ENCODE peak calls at places on chromosome 5, in six cellular contexts. One of them, this sample, is unnamed.

GRCh38 chr5:6633469-6634326 is 458 bp downstream of the SRD5A1 start:
- DNase-seq in AG04450: no peak
- DNase-seq in IMR-90: peak; percentile 22
- DNase-seq in colonic mucosa: peak; percentile 45
- DNase-seq in upper lobe of right lung: no peak
- DNase-seq in CD8-positive, alpha-beta T cell: no peak
- DNase-seq in this sample: no peak

GRCh38 chr5:92002875-92003274 is 619.8 kb upstream of the ARRDC3 start:
- DNase-seq in CD8-positive, alpha-beta T cell: no peak
- DNase-seq in IMR-90: peak; percentile 72
- DNase-seq in AG04450: peak; percentile 15
- DNase-seq in upper lobe of right lung: no peak
- DNase-seq in colonic mucosa: no peak
- DNase-seq in this sample: no peak

GRCh38 chr5:120539471-120539870 is 75.4 kb downstream of the PRR16 start:
- DNase-seq in IMR-90: no peak
- DNase-seq in CD8-positive, alpha-beta T cell: no peak
- DNase-seq in upper lobe of right lung: no peak
- DNase-seq in colonic mucosa: no peak
- DNase-seq in AG04450: no peak
- DNase-seq in this sample: no peak

GRCh38 chr5:153516503-153516902 is 26.0 kb downstream of the GRIA1 start:
- DNase-seq in colonic mucosa: no peak
- DNase-seq in upper lobe of right lung: no peak
- DNase-seq in AG04450: no peak
- DNase-seq in IMR-90: no peak
- DNase-seq in CD8-positive, alpha-beta T cell: no peak
- DNase-seq in this sample: no peak

GRCh38 chr5:15615859-15616258 is 115.9 kb downstream of the FBXL7 start:
- DNase-seq in AG04450: no peak
- DNase-seq in colonic mucosa: no peak
- DNase-seq in upper lobe of right lung: no peak
- DNase-seq in CD8-positive, alpha-beta T cell: no peak
- DNase-seq in IMR-90: peak; percentile 20
- DNase-seq in this sample: no peak

GRCh38 chr5:124744170-124744911 is 2.1 kb downstream of the ZNF608 start:
- DNase-seq in upper lobe of right lung: peak; percentile 78
- DNase-seq in colonic mucosa: peak; percentile 78
- DNase-seq in AG04450: no peak
- DNase-seq in CD8-positive, alpha-beta T cell: no peak
- DNase-seq in IMR-90: peak; percentile 27
- DNase-seq in this sample: peak; percentile 61

GRCh38 chr5:132003170-132003744 is 8.2 kb downstream of the ACSL6 start:
- DNase-seq in CD8-positive, alpha-beta T cell: no peak
- DNase-seq in upper lobe of right lung: peak; percentile 57
- DNase-seq in colonic mucosa: no peak
- DNase-seq in AG04450: no peak
- DNase-seq in IMR-90: peak; percentile 5
- DNase-seq in this sample: peak; percentile 38

GRCh38 chr5:132009706-132010405 is 1.6 kb downstream of the ACSL6 start:
- DNase-seq in colonic mucosa: no peak
- DNase-seq in upper lobe of right lung: peak; percentile 33
- DNase-seq in AG04450: no peak
- DNase-seq in IMR-90: no peak
- DNase-seq in CD8-positive, alpha-beta T cell: no peak
- DNase-seq in this sample: peak; percentile 3

GRCh38 chr5:163889369-163889768 is 383.9 kb downstream of the MAT2B start:
- DNase-seq in AG04450: peak; percentile 67
- DNase-seq in CD8-positive, alpha-beta T cell: no peak
- DNase-seq in colonic mucosa: no peak
- DNase-seq in upper lobe of right lung: no peak
- DNase-seq in IMR-90: peak; percentile 88
- DNase-seq in this sample: no peak

GRCh38 chr5:74094096-74094778 is 468.2 kb downstream of the ARHGEF28 start:
- DNase-seq in CD8-positive, alpha-beta T cell: no peak
- DNase-seq in colonic mucosa: no peak
- DNase-seq in AG04450: no peak
- DNase-seq in IMR-90: no peak
- DNase-seq in upper lobe of right lung: no peak
- DNase-seq in this sample: no peak

GRCh38 chr5:95759634-95760033 is 28.5 kb downstream of the RHOBTB3 start:
- DNase-seq in IMR-90: peak; percentile 64
- DNase-seq in CD8-positive, alpha-beta T cell: no peak
- DNase-seq in upper lobe of right lung: no peak
- DNase-seq in colonic mucosa: peak; percentile 32
- DNase-seq in AG04450: peak; percentile 32
- DNase-seq in this sample: no peak

GRCh38 chr5:73706963-73707362 is 81.0 kb downstream of the ARHGEF28 start:
- DNase-seq in colonic mucosa: no peak
- DNase-seq in CD8-positive, alpha-beta T cell: no peak
- DNase-seq in upper lobe of right lung: no peak
- DNase-seq in AG04450: no peak
- DNase-seq in IMR-90: peak; percentile 4
- DNase-seq in this sample: no peak

GRCh38 chr5:15640116-15640515 is 140.1 kb downstream of the FBXL7 start:
- DNase-seq in CD8-positive, alpha-beta T cell: no peak
- DNase-seq in colonic mucosa: no peak
- DNase-seq in AG04450: no peak
- DNase-seq in upper lobe of right lung: no peak
- DNase-seq in IMR-90: no peak
- DNase-seq in this sample: no peak

GRCh38 chr5:73791389-73791788 is 165.4 kb downstream of the ARHGEF28 start:
- DNase-seq in AG04450: no peak
- DNase-seq in CD8-positive, alpha-beta T cell: no peak
- DNase-seq in IMR-90: no peak
- DNase-seq in upper lobe of right lung: no peak
- DNase-seq in colonic mucosa: no peak
- DNase-seq in this sample: no peak

GRCh38 chr5:39584921-39585320 is 160.1 kb upstream of the DAB2 start:
- DNase-seq in IMR-90: peak; percentile 21
- DNase-seq in CD8-positive, alpha-beta T cell: no peak
- DNase-seq in upper lobe of right lung: no peak
- DNase-seq in colonic mucosa: no peak
- DNase-seq in AG04450: no peak
- DNase-seq in this sample: no peak

GRCh38 chr5:8340739-8341344 is 471.9 kb downstream of the MTRR start:
- DNase-seq in AG04450: no peak
- DNase-seq in IMR-90: peak; percentile 23
- DNase-seq in colonic mucosa: no peak
- DNase-seq in upper lobe of right lung: no peak
- DNase-seq in CD8-positive, alpha-beta T cell: no peak
- DNase-seq in this sample: no peak
- TF ChIP-seq CTCF in AG04450: peak; percentile 76
- TF ChIP-seq CTCF in IMR-90: peak; percentile 62
- TF ChIP-seq CTCF in colonic mucosa: peak; percentile 39
- TF ChIP-seq CTCF in upper lobe of right lung: peak; percentile 50
- TF ChIP-seq CTCF in CD8-positive, alpha-beta T cell: no peak
- TF ChIP-seq CTCF in this sample: peak; percentile 45

GRCh38 chr5:136042156-136042555 is 13.4 kb downstream of the TGFBI start:
- DNase-seq in IMR-90: no peak
- DNase-seq in colonic mucosa: no peak
- DNase-seq in AG04450: no peak
- DNase-seq in CD8-positive, alpha-beta T cell: no peak
- DNase-seq in upper lobe of right lung: no peak
- DNase-seq in this sample: no peak
- H3K27ac ChIP-seq in IMR-90: no peak overlapping the region
- H3K27ac ChIP-seq in colonic mucosa: no peak overlapping the region
- H3K27ac ChIP-seq in AG04450: no peak overlapping the region
- H3K27ac ChIP-seq in CD8-positive, alpha-beta T cell: no peak overlapping the region
- H3K27ac ChIP-seq in upper lobe of right lung: no peak overlapping the region
- H3K27ac ChIP-seq in this sample: no peak overlapping the region

GRCh38 chr5:140151068-140151718 is 23.8 kb upstream of the CYSTM1 start:
- DNase-seq in upper lobe of right lung: no peak
- DNase-seq in IMR-90: no peak
- DNase-seq in AG04450: no peak
- DNase-seq in colonic mucosa: peak; percentile 45
- DNase-seq in CD8-positive, alpha-beta T cell: no peak
- DNase-seq in this sample: no peak

GRCh38 chr5:140153905-140154304 is 21.1 kb upstream of the CYSTM1 start:
- DNase-seq in colonic mucosa: no peak
- DNase-seq in AG04450: no peak
- DNase-seq in upper lobe of right lung: no peak
- DNase-seq in IMR-90: no peak
- DNase-seq in CD8-positive, alpha-beta T cell: no peak
- DNase-seq in this sample: no peak

GRCh38 chr5:140152610-140152999 is 22.4 kb upstream of the CYSTM1 start:
- DNase-seq in IMR-90: no peak
- DNase-seq in AG04450: no peak
- DNase-seq in colonic mucosa: no peak
- DNase-seq in upper lobe of right lung: no peak
- DNase-seq in CD8-positive, alpha-beta T cell: no peak
- DNase-seq in this sample: no peak

GRCh38 chr5:140151719-140152609 is 23.0 kb upstream of the CYSTM1 start:
- DNase-seq in upper lobe of right lung: no peak
- DNase-seq in IMR-90: no peak
- DNase-seq in AG04450: no peak
- DNase-seq in CD8-positive, alpha-beta T cell: no peak
- DNase-seq in colonic mucosa: no peak
- DNase-seq in this sample: no peak

DNA sequence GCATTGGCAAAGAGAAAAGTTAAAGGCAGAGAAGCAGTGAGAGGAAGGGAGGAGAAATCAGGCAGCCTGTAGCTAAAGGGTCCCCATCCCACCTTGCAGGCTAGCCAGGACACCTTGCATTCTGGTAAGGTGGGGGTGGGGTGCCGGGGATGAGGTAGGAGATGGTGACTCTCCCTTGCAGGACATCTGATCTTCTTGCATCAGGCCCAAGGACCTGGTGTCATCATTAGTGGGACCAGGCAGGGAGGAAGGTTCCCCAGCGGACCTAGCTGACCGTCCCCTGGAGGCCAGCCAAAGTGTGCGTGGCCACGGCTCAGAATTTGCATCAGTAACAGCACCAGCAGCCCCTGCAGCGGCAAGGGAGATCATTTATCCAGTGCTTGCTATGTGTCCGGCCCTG is 21.7 kb upstream of the CYSTM1 start:
- DNase-seq in upper lobe of right lung: no peak
- DNase-seq in CD8-positive, alpha-beta T cell: no peak
- DNase-seq in colonic mucosa: no peak
- DNase-seq in IMR-90: no peak
- DNase-seq in AG04450: no peak
- DNase-seq in this sample: no peak
- H3K4me3 ChIP-seq in upper lobe of right lung: no peak overlapping the region
- H3K4me3 ChIP-seq in CD8-positive, alpha-beta T cell: no peak overlapping the region
- H3K4me3 ChIP-seq in colonic mucosa: no peak overlapping the region
- H3K4me3 ChIP-seq in IMR-90: no peak overlapping the region
- H3K4me3 ChIP-seq in AG04450: no peak overlapping the region
- H3K4me3 ChIP-seq in this sample: no peak overlapping the region

GRCh38 chr5:58235279-58235678 is 224.6 kb downstream of the PLK2 start:
- DNase-seq in AG04450: no peak
- DNase-seq in upper lobe of right lung: no peak
- DNase-seq in colonic mucosa: no peak
- DNase-seq in IMR-90: peak; percentile 43
- DNase-seq in CD8-positive, alpha-beta T cell: no peak
- DNase-seq in this sample: no peak
- TF ChIP-seq CTCF in AG04450: no peak
- TF ChIP-seq CTCF in upper lobe of right lung: no peak
- TF ChIP-seq CTCF in colonic mucosa: no peak
- TF ChIP-seq CTCF in IMR-90: no peak
- TF ChIP-seq CTCF in CD8-positive, alpha-beta T cell: no peak
- TF ChIP-seq CTCF in this sample: no peak

GRCh38 chr5:123696948-123697347 is 185.0 kb downstream of the CSNK1G3 start:
- DNase-seq in CD8-positive, alpha-beta T cell: peak; percentile 19
- DNase-seq in AG04450: no peak
- DNase-seq in IMR-90: peak; percentile 7
- DNase-seq in upper lobe of right lung: no peak
- DNase-seq in colonic mucosa: no peak
- DNase-seq in this sample: no peak

GRCh38 chr5:123699571-123699970 is 187.6 kb downstream of the CSNK1G3 start:
- DNase-seq in IMR-90: no peak
- DNase-seq in AG04450: no peak
- DNase-seq in CD8-positive, alpha-beta T cell: no peak
- DNase-seq in colonic mucosa: no peak
- DNase-seq in upper lobe of right lung: no peak
- DNase-seq in this sample: no peak

GRCh38 chr5:123705741-123706140 is 193.8 kb downstream of the CSNK1G3 start:
- DNase-seq in IMR-90: peak; percentile 66
- DNase-seq in colonic mucosa: no peak
- DNase-seq in upper lobe of right lung: no peak
- DNase-seq in CD8-positive, alpha-beta T cell: no peak
- DNase-seq in AG04450: no peak
- DNase-seq in this sample: no peak

GRCh38 chr5:123701511-123702200 is 189.7 kb downstream of the CSNK1G3 start:
- DNase-seq in AG04450: no peak
- DNase-seq in colonic mucosa: no peak
- DNase-seq in IMR-90: no peak
- DNase-seq in upper lobe of right lung: no peak
- DNase-seq in CD8-positive, alpha-beta T cell: no peak
- DNase-seq in this sample: no peak

DNA sequence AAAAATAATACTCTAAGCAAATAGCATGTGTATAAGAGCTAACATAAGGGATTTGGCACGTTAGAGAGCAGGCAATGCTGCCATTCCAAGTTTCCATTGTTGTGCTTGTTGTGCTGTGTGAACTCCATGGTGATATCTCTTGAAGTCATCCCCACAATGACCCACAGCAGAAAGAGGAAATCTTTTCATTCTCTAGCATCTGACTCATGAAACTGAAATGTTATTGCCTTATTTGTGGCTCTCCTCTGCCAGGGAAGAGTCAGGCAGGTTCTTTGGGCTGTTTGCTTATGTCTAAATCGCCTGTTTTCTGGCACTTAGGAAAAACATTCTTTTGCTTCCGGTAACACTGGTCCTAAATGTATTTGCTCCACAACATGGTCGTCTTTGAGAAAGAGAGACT is 188.6 kb downstream of the CSNK1G3 start:
- DNase-seq in colonic mucosa: no peak
- DNase-seq in IMR-90: peak; percentile 96
- DNase-seq in upper lobe of right lung: no peak
- DNase-seq in AG04450: peak; percentile 83
- DNase-seq in CD8-positive, alpha-beta T cell: no peak
- DNase-seq in this sample: no peak
- H3K27ac ChIP-seq in colonic mucosa: no peak overlapping the region
- H3K27ac ChIP-seq in IMR-90: no peak overlapping the region
- H3K27ac ChIP-seq in upper lobe of right lung: peak overlapping the region; percentile 59
- H3K27ac ChIP-seq in AG04450: peak overlapping the region; percentile 55
- H3K27ac ChIP-seq in CD8-positive, alpha-beta T cell: no peak overlapping the region
- H3K27ac ChIP-seq in this sample: peak overlapping the region; percentile 63

DNA sequence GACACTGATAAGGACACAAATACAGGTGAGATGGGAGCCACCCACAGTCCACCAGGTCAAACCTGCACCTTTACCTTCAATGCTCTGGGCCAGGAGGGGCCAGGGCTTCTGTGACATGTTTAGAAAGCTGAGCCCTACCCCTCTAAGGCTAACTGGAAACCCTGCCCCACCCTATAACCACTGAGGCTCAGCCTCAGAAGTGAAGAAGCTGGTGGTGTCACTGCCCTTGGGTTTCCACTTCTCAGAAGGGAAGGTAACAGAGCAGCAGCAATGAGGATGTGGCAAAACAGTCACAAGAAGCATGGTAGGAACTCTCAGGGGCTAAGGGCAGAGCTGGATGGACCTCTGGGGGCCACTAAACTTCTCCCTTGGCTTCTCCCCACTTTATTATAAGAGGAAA is 6.0 kb downstream of the PDGFRB start:
- DNase-seq in colonic mucosa: no peak
- DNase-seq in CD8-positive, alpha-beta T cell: no peak
- DNase-seq in IMR-90: no peak
- DNase-seq in upper lobe of right lung: no peak
- DNase-seq in AG04450: no peak
- DNase-seq in this sample: no peak
- H3K4me3 ChIP-seq in colonic mucosa: no peak overlapping the region
- H3K4me3 ChIP-seq in CD8-positive, alpha-beta T cell: no peak overlapping the region
- H3K4me3 ChIP-seq in IMR-90: no peak overlapping the region
- H3K4me3 ChIP-seq in upper lobe of right lung: no peak overlapping the region
- H3K4me3 ChIP-seq in AG04450: no peak overlapping the region
- H3K4me3 ChIP-seq in this sample: peak overlapping the region; percentile 54

This sample was measured in lower lobe of right lung.